ENCODE peak calls at places on chromosomes 2 and 18, in eight cellular contexts. One of them, this sample, is unnamed. For H3K27me3, the result is how much of the 10 kb centered on the place peaks cover.

GRCh38 chr18:59233017-59233410 is 13.1 kb downstream of the GRP start:
- DNase-seq in adrenal gland: no peak
- DNase-seq in spleen: no peak
- DNase-seq in tibial nerve: no peak
- DNase-seq in K562: no peak
- DNase-seq in right lobe of liver: no peak
- DNase-seq in heart left ventricle: no peak
- DNase-seq in HCT116: no peak
- DNase-seq in this sample: no peak

GRCh38 chr2:128374001-128374710 is 55.5 kb upstream of the HS6ST1 start:
- DNase-seq in right lobe of liver: no peak
- DNase-seq in K562: no peak
- DNase-seq in tibial nerve: no peak
- DNase-seq in adrenal gland: peak
- DNase-seq in spleen: peak
- DNase-seq in HCT116: no peak
- DNase-seq in heart left ventricle: no peak
- DNase-seq in this sample: no peak

GRCh38 chr18:22286576-22286975 is 117.2 kb downstream of the GATA6 start:
- DNase-seq in K562: no peak
- DNase-seq in heart left ventricle: no peak
- DNase-seq in HCT116: no peak
- DNase-seq in spleen: no peak
- DNase-seq in right lobe of liver: peak
- DNase-seq in adrenal gland: peak
- DNase-seq in tibial nerve: no peak
- DNase-seq in this sample: no peak

GRCh38 chr2:27802547-27802946 is 31.0 kb downstream of the MRPL33 start:
- DNase-seq in HCT116: no peak
- DNase-seq in right lobe of liver: no peak
- DNase-seq in adrenal gland: no peak
- DNase-seq in tibial nerve: no peak
- DNase-seq in spleen: no peak
- DNase-seq in heart left ventricle: no peak
- DNase-seq in K562: no peak
- DNase-seq in this sample: no peak

GRCh38 chr2:54574107-54574859 is 118.2 kb downstream of the SPTBN1 start:
- DNase-seq in right lobe of liver: no peak
- DNase-seq in HCT116: no peak
- DNase-seq in adrenal gland: peak
- DNase-seq in heart left ventricle: peak
- DNase-seq in K562: peak
- DNase-seq in spleen: no peak
- DNase-seq in tibial nerve: no peak
- DNase-seq in this sample: peak

GRCh38 chr2:36455788-36456187 is 100.2 kb downstream of the CRIM1 start:
- DNase-seq in spleen: no peak
- DNase-seq in tibial nerve: no peak
- DNase-seq in right lobe of liver: no peak
- DNase-seq in HCT116: no peak
- DNase-seq in K562: no peak
- DNase-seq in adrenal gland: no peak
- DNase-seq in heart left ventricle: peak
- DNase-seq in this sample: no peak

GRCh38 chr2:159617080-159617479 is 732 bp upstream of the BAZ2B start:
- DNase-seq in right lobe of liver: no peak
- DNase-seq in HCT116: no peak
- DNase-seq in spleen: no peak
- DNase-seq in adrenal gland: no peak
- DNase-seq in tibial nerve: no peak
- DNase-seq in K562: no peak
- DNase-seq in heart left ventricle: no peak
- DNase-seq in this sample: no peak

GRCh38 chr2:236971131-236971850 is 114.4 kb upstream of the COPS8 start:
- DNase-seq in HCT116: no peak
- DNase-seq in adrenal gland: peak
- DNase-seq in K562: no peak
- DNase-seq in tibial nerve: no peak
- DNase-seq in right lobe of liver: no peak
- DNase-seq in heart left ventricle: no peak
- DNase-seq in spleen: no peak
- DNase-seq in this sample: peak

GRCh38 chr2:239983004-239983778 is 42.0 kb downstream of the NDUFA10 start:
- DNase-seq in adrenal gland: no peak
- DNase-seq in spleen: no peak
- DNase-seq in right lobe of liver: no peak
- DNase-seq in tibial nerve: no peak
- DNase-seq in HCT116: no peak
- DNase-seq in K562: no peak
- DNase-seq in heart left ventricle: no peak
- DNase-seq in this sample: no peak

GRCh38 chr2:15521782-15522181 is 39.4 kb downstream of the NBAS start:
- DNase-seq in HCT116: no peak
- DNase-seq in K562: no peak
- DNase-seq in right lobe of liver: no peak
- DNase-seq in tibial nerve: no peak
- DNase-seq in heart left ventricle: no peak
- DNase-seq in adrenal gland: no peak
- DNase-seq in spleen: no peak
- DNase-seq in this sample: no peak

GRCh38 chr2:6855860-6856547 is 9.7 kb downstream of the CMPK2 start:
- DNase-seq in spleen: no peak
- DNase-seq in heart left ventricle: no peak
- DNase-seq in tibial nerve: no peak
- DNase-seq in adrenal gland: no peak
- DNase-seq in K562: no peak
- DNase-seq in HCT116: no peak
- DNase-seq in right lobe of liver: no peak
- DNase-seq in this sample: no peak

GRCh38 chr2:206125914-206126313 is 33.3 kb downstream of the NDUFS1 start:
- DNase-seq in tibial nerve: no peak
- DNase-seq in spleen: no peak
- DNase-seq in right lobe of liver: no peak
- DNase-seq in HCT116: no peak
- DNase-seq in adrenal gland: no peak
- DNase-seq in heart left ventricle: no peak
- DNase-seq in K562: no peak
- DNase-seq in this sample: no peak

GRCh38 chr2:142707318-142707717 is 170.1 kb upstream of the KYNU start:
- DNase-seq in right lobe of liver: no peak
- DNase-seq in heart left ventricle: no peak
- DNase-seq in adrenal gland: no peak
- DNase-seq in spleen: no peak
- DNase-seq in K562: peak
- DNase-seq in HCT116: no peak
- DNase-seq in tibial nerve: no peak
- DNase-seq in this sample: no peak

GRCh38 chr2:154600931-154601494 is 97.5 kb upstream of the KCNJ3 start:
- DNase-seq in K562: no peak
- DNase-seq in heart left ventricle: no peak
- DNase-seq in adrenal gland: no peak
- DNase-seq in right lobe of liver: peak
- DNase-seq in tibial nerve: no peak
- DNase-seq in spleen: no peak
- DNase-seq in HCT116: no peak
- DNase-seq in this sample: no peak

GRCh38 chr2:201441409-201441808 is 9.8 kb downstream of the TRAK2 start:
- DNase-seq in spleen: no peak
- DNase-seq in tibial nerve: no peak
- DNase-seq in HCT116: no peak
- DNase-seq in adrenal gland: no peak
- DNase-seq in K562: no peak
- DNase-seq in heart left ventricle: no peak
- DNase-seq in right lobe of liver: no peak
- DNase-seq in this sample: no peak

GRCh38 chr18:48663931-48664847 is 125.4 kb downstream of the CTIF start:
- DNase-seq in heart left ventricle: peak
- DNase-seq in spleen: peak
- DNase-seq in adrenal gland: peak
- DNase-seq in K562: peak
- DNase-seq in HCT116: no peak
- DNase-seq in tibial nerve: peak
- DNase-seq in right lobe of liver: peak
- DNase-seq in this sample: peak

GRCh38 chr2:232013701-232014353 is 52.3 kb downstream of the DIS3L2 start:
- DNase-seq in adrenal gland: no peak
- DNase-seq in HCT116: no peak
- DNase-seq in tibial nerve: no peak
- DNase-seq in heart left ventricle: peak
- DNase-seq in K562: no peak
- DNase-seq in right lobe of liver: no peak
- DNase-seq in spleen: no peak
- DNase-seq in this sample: no peak

GRCh38 chr2:150138587-150138986 is 348.9 kb downstream of the RND3 start:
- DNase-seq in adrenal gland: no peak
- DNase-seq in heart left ventricle: no peak
- DNase-seq in K562: no peak
- DNase-seq in right lobe of liver: no peak
- DNase-seq in tibial nerve: no peak
- DNase-seq in spleen: no peak
- DNase-seq in HCT116: no peak
- DNase-seq in this sample: no peak

GRCh38 chr2:9370746-9371145 is 52.6 kb downstream of the ITGB1BP1 start:
- DNase-seq in adrenal gland: no peak
- DNase-seq in HCT116: no peak
- DNase-seq in spleen: no peak
- DNase-seq in tibial nerve: no peak
- DNase-seq in K562: no peak
- DNase-seq in heart left ventricle: no peak
- DNase-seq in right lobe of liver: no peak
- DNase-seq in this sample: no peak

GRCh38 chr2:41705634-41706033 is 342.2 kb upstream of the PKDCC start:
- DNase-seq in adrenal gland: no peak
- DNase-seq in right lobe of liver: no peak
- DNase-seq in heart left ventricle: no peak
- DNase-seq in HCT116: no peak
- DNase-seq in K562: no peak
- DNase-seq in tibial nerve: no peak
- DNase-seq in spleen: no peak
- DNase-seq in this sample: no peak

GRCh38 chr2:215718890-215719289 is 283.0 kb upstream of the FN1 start:
- DNase-seq in heart left ventricle: no peak
- DNase-seq in HCT116: no peak
- DNase-seq in spleen: no peak
- DNase-seq in right lobe of liver: no peak
- DNase-seq in adrenal gland: no peak
- DNase-seq in K562: no peak
- DNase-seq in tibial nerve: no peak
- DNase-seq in this sample: no peak
- TF ChIP-seq POLR2A in heart left ventricle: no peak
- TF ChIP-seq POLR2A in HCT116: no peak
- TF ChIP-seq POLR2A in spleen: no peak
- TF ChIP-seq POLR2A in right lobe of liver: no peak
- TF ChIP-seq POLR2A in adrenal gland: no peak
- TF ChIP-seq POLR2A in K562: no peak
- TF ChIP-seq POLR2A in tibial nerve: no peak
- TF ChIP-seq POLR2A in this sample: no peak

GRCh38 chr2:238158807-238159539 is at the start of gene ERFE:
- DNase-seq in K562: peak
- DNase-seq in spleen: peak
- DNase-seq in heart left ventricle: peak
- DNase-seq in right lobe of liver: peak
- DNase-seq in adrenal gland: no peak
- DNase-seq in tibial nerve: no peak
- DNase-seq in HCT116: no peak
- DNase-seq in this sample: peak
- H3K27me3 ChIP-seq in K562: under half
- H3K27me3 ChIP-seq in spleen: half or more
- H3K27me3 ChIP-seq in heart left ventricle: under half
- H3K27me3 ChIP-seq in right lobe of liver: under half
- H3K27me3 ChIP-seq in adrenal gland: under half
- H3K27me3 ChIP-seq in tibial nerve: under half
- H3K27me3 ChIP-seq in HCT116: under half
- H3K27me3 ChIP-seq in this sample: under half

GRCh38 chr2:99634234-99634633 is 144.4 kb upstream of the REV1 start:
- DNase-seq in right lobe of liver: no peak
- DNase-seq in K562: no peak
- DNase-seq in spleen: no peak
- DNase-seq in tibial nerve: no peak
- DNase-seq in HCT116: no peak
- DNase-seq in heart left ventricle: no peak
- DNase-seq in adrenal gland: no peak
- DNase-seq in this sample: no peak

GRCh38 chr2:99637157-99637697 is 147.4 kb upstream of the REV1 start:
- DNase-seq in HCT116: no peak
- DNase-seq in heart left ventricle: no peak
- DNase-seq in right lobe of liver: no peak
- DNase-seq in K562: no peak
- DNase-seq in tibial nerve: no peak
- DNase-seq in spleen: no peak
- DNase-seq in adrenal gland: no peak
- DNase-seq in this sample: no peak

GRCh38 chr2:99635710-99636431 is 146.1 kb upstream of the REV1 start:
- DNase-seq in tibial nerve: peak
- DNase-seq in HCT116: no peak
- DNase-seq in heart left ventricle: peak
- DNase-seq in right lobe of liver: no peak
- DNase-seq in adrenal gland: peak
- DNase-seq in spleen: no peak
- DNase-seq in K562: no peak
- DNase-seq in this sample: peak

GRCh38 chr2:99638791-99639190 is 149.0 kb upstream of the REV1 start:
- DNase-seq in adrenal gland: no peak
- DNase-seq in HCT116: no peak
- DNase-seq in tibial nerve: no peak
- DNase-seq in spleen: no peak
- DNase-seq in right lobe of liver: no peak
- DNase-seq in K562: no peak
- DNase-seq in heart left ventricle: no peak
- DNase-seq in this sample: no peak

DNA sequence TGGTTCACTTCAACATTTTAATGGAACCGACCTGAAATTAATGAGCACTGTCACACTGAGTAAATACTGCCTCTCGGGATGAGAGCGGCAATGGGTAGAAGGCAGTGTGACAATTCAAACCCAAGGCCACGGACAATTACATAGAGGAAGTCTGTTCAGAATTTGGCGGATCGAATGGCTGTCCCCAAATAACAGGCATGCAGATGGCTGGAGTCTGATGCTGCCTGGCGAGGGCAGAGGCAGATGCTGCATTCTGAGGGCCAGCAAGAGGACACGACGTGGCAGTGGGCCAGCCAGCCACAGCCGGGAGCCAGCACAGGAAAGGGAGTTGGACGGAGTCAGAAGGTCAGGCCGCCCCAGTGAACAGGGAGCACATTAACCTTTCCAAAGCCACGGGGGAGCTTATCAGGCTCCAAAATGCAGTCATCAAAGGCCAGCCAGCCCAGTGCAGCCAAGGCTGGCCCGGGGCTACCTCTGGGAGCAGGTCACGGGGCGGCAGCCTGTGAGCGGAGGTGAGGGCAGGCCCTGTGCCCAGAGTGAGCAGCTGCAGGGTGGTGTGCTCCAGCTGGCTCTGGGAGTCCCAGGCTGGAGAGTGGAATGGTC is 146.7 kb upstream of the REV1 start:
- DNase-seq in HCT116: no peak
- DNase-seq in tibial nerve: peak
- DNase-seq in spleen: peak
- DNase-seq in adrenal gland: peak
- DNase-seq in heart left ventricle: peak
- DNase-seq in right lobe of liver: peak
- DNase-seq in K562: no peak
- DNase-seq in this sample: peak
- TF ChIP-seq POLR2A in HCT116: no peak
- TF ChIP-seq POLR2A in tibial nerve: no peak
- TF ChIP-seq POLR2A in spleen: no peak
- TF ChIP-seq POLR2A in adrenal gland: no peak
- TF ChIP-seq POLR2A in heart left ventricle: no peak
- TF ChIP-seq POLR2A in right lobe of liver: no peak
- TF ChIP-seq POLR2A in K562: no peak
- TF ChIP-seq POLR2A in this sample: no peak

GRCh38 chr2:68388772-68389171 is 23.7 kb downstream of the PLEK start:
- DNase-seq in adrenal gland: no peak
- DNase-seq in K562: no peak
- DNase-seq in heart left ventricle: no peak
- DNase-seq in spleen: peak
- DNase-seq in tibial nerve: no peak
- DNase-seq in right lobe of liver: no peak
- DNase-seq in HCT116: no peak
- DNase-seq in this sample: no peak
- H3K27me3 ChIP-seq in adrenal gland: under half
- H3K27me3 ChIP-seq in K562: under half
- H3K27me3 ChIP-seq in heart left ventricle: under half
- H3K27me3 ChIP-seq in spleen: under half
- H3K27me3 ChIP-seq in tibial nerve: under half
- H3K27me3 ChIP-seq in right lobe of liver: under half
- H3K27me3 ChIP-seq in HCT116: under half
- H3K27me3 ChIP-seq in this sample: under half

This sample was measured in gastrocnemius medialis.